ENCODE peak calls at places on chromosomes 13 and 19, in nine cellular contexts. One of them, this sample, is unnamed.

GRCh38 chr13:48533207-48533499 is 273 bp upstream of the RCBTB2 start:
- DNase-seq in activated naive CD8-positive, alpha-beta T cell treated with anti-CD3 and anti-CD28 coated beads for 36 hours: no peak
- DNase-seq in mucosa of gallbladder: no peak
- DNase-seq in activated T-cell treated with anti-CD3 and anti-CD28 coated beads, Interleukin-2, amount 50 U/mL, for 72 hours: no peak
- DNase-seq in GDM1: no peak
- DNase-seq in small intestine: no peak
- DNase-seq in amniotic stem cell: no peak
- DNase-seq in H7: no peak
- DNase-seq in esophagus squamous epithelium: no peak
- DNase-seq in this sample: no peak

GRCh38 chr13:59744747-59745394 is 418.9 kb downstream of the DIAPH3 start:
- DNase-seq in small intestine: no peak
- DNase-seq in mucosa of gallbladder: no peak
- DNase-seq in GDM1: no peak
- DNase-seq in activated naive CD8-positive, alpha-beta T cell treated with anti-CD3 and anti-CD28 coated beads for 36 hours: no peak
- DNase-seq in esophagus squamous epithelium: no peak
- DNase-seq in H7: no peak
- DNase-seq in amniotic stem cell: no peak
- DNase-seq in activated T-cell treated with anti-CD3 and anti-CD28 coated beads, Interleukin-2, amount 50 U/mL, for 72 hours: no peak
- DNase-seq in this sample: no peak

GRCh38 chr13:23558675-23559536 is 11.3 kb upstream of the TNFRSF19 start:
- DNase-seq in H7: no peak
- DNase-seq in mucosa of gallbladder: peak
- DNase-seq in activated naive CD8-positive, alpha-beta T cell treated with anti-CD3 and anti-CD28 coated beads for 36 hours: no peak
- DNase-seq in esophagus squamous epithelium: no peak
- DNase-seq in small intestine: no peak
- DNase-seq in GDM1: peak
- DNase-seq in activated T-cell treated with anti-CD3 and anti-CD28 coated beads, Interleukin-2, amount 50 U/mL, for 72 hours: peak
- DNase-seq in amniotic stem cell: peak
- DNase-seq in this sample: peak

GRCh38 chr13:113291997-113292862 is 4.8 kb upstream of the LAMP1 start:
- DNase-seq in small intestine: no peak
- DNase-seq in mucosa of gallbladder: no peak
- DNase-seq in H7: peak
- DNase-seq in amniotic stem cell: no peak
- DNase-seq in activated T-cell treated with anti-CD3 and anti-CD28 coated beads, Interleukin-2, amount 50 U/mL, for 72 hours: peak
- DNase-seq in activated naive CD8-positive, alpha-beta T cell treated with anti-CD3 and anti-CD28 coated beads for 36 hours: peak
- DNase-seq in esophagus squamous epithelium: no peak
- DNase-seq in GDM1: peak
- DNase-seq in this sample: peak

GRCh38 chr13:41973247-41973741 is 12.4 kb upstream of the VWA8 start:
- DNase-seq in mucosa of gallbladder: no peak
- DNase-seq in small intestine: no peak
- DNase-seq in amniotic stem cell: no peak
- DNase-seq in H7: peak
- DNase-seq in esophagus squamous epithelium: no peak
- DNase-seq in GDM1: no peak
- DNase-seq in activated T-cell treated with anti-CD3 and anti-CD28 coated beads, Interleukin-2, amount 50 U/mL, for 72 hours: no peak
- DNase-seq in activated naive CD8-positive, alpha-beta T cell treated with anti-CD3 and anti-CD28 coated beads for 36 hours: no peak
- DNase-seq in this sample: no peak

GRCh38 chr13:33228645-33229445 is 56.7 kb downstream of the STARD13 start:
- DNase-seq in GDM1: no peak
- DNase-seq in small intestine: peak
- DNase-seq in mucosa of gallbladder: no peak
- DNase-seq in activated T-cell treated with anti-CD3 and anti-CD28 coated beads, Interleukin-2, amount 50 U/mL, for 72 hours: peak
- DNase-seq in amniotic stem cell: no peak
- DNase-seq in H7: peak
- DNase-seq in activated naive CD8-positive, alpha-beta T cell treated with anti-CD3 and anti-CD28 coated beads for 36 hours: no peak
- DNase-seq in esophagus squamous epithelium: no peak
- DNase-seq in this sample: no peak

GRCh38 chr19:2255112-2255845 is 938 bp downstream of the JSRP1 start:
- DNase-seq in amniotic stem cell: no peak
- DNase-seq in esophagus squamous epithelium: no peak
- DNase-seq in mucosa of gallbladder: no peak
- DNase-seq in GDM1: no peak
- DNase-seq in activated T-cell treated with anti-CD3 and anti-CD28 coated beads, Interleukin-2, amount 50 U/mL, for 72 hours: no peak
- DNase-seq in H7: no peak
- DNase-seq in activated naive CD8-positive, alpha-beta T cell treated with anti-CD3 and anti-CD28 coated beads for 36 hours: no peak
- DNase-seq in small intestine: no peak
- DNase-seq in this sample: peak

GRCh38 chr19:2977001-2977685 is at the start of gene TLE6:
- DNase-seq in GDM1: peak
- DNase-seq in mucosa of gallbladder: peak
- DNase-seq in H7: peak
- DNase-seq in small intestine: peak
- DNase-seq in activated naive CD8-positive, alpha-beta T cell treated with anti-CD3 and anti-CD28 coated beads for 36 hours: peak
- DNase-seq in esophagus squamous epithelium: peak
- DNase-seq in amniotic stem cell: peak
- DNase-seq in activated T-cell treated with anti-CD3 and anti-CD28 coated beads, Interleukin-2, amount 50 U/mL, for 72 hours: peak
- DNase-seq in this sample: peak

GRCh38 chr19:51980116-51980736 is 6.4 kb downstream of the ZNF350 start:
- DNase-seq in amniotic stem cell: no peak
- DNase-seq in activated T-cell treated with anti-CD3 and anti-CD28 coated beads, Interleukin-2, amount 50 U/mL, for 72 hours: no peak
- DNase-seq in mucosa of gallbladder: no peak
- DNase-seq in activated naive CD8-positive, alpha-beta T cell treated with anti-CD3 and anti-CD28 coated beads for 36 hours: no peak
- DNase-seq in esophagus squamous epithelium: no peak
- DNase-seq in GDM1: no peak
- DNase-seq in H7: no peak
- DNase-seq in small intestine: no peak
- DNase-seq in this sample: no peak

GRCh38 chr13:49214917-49215376 is 5.2 kb upstream of the MLNR start:
- DNase-seq in small intestine: peak
- DNase-seq in esophagus squamous epithelium: no peak
- DNase-seq in activated T-cell treated with anti-CD3 and anti-CD28 coated beads, Interleukin-2, amount 50 U/mL, for 72 hours: peak
- DNase-seq in H7: peak
- DNase-seq in amniotic stem cell: no peak
- DNase-seq in activated naive CD8-positive, alpha-beta T cell treated with anti-CD3 and anti-CD28 coated beads for 36 hours: peak
- DNase-seq in GDM1: peak
- DNase-seq in mucosa of gallbladder: no peak
- DNase-seq in this sample: no peak

GRCh38 chr19:50717891-50718254 is 1.7 kb downstream of the SHANK1 start:
- DNase-seq in activated T-cell treated with anti-CD3 and anti-CD28 coated beads, Interleukin-2, amount 50 U/mL, for 72 hours: no peak
- DNase-seq in H7: no peak
- DNase-seq in mucosa of gallbladder: no peak
- DNase-seq in GDM1: no peak
- DNase-seq in amniotic stem cell: no peak
- DNase-seq in small intestine: no peak
- DNase-seq in activated naive CD8-positive, alpha-beta T cell treated with anti-CD3 and anti-CD28 coated beads for 36 hours: no peak
- DNase-seq in esophagus squamous epithelium: no peak
- DNase-seq in this sample: peak

GRCh38 chr13:78660130-78660857 is 1.3 kb upstream of the OBI1 start:
- DNase-seq in GDM1: no peak
- DNase-seq in activated T-cell treated with anti-CD3 and anti-CD28 coated beads, Interleukin-2, amount 50 U/mL, for 72 hours: peak
- DNase-seq in amniotic stem cell: no peak
- DNase-seq in esophagus squamous epithelium: no peak
- DNase-seq in activated naive CD8-positive, alpha-beta T cell treated with anti-CD3 and anti-CD28 coated beads for 36 hours: peak
- DNase-seq in H7: peak
- DNase-seq in small intestine: no peak
- DNase-seq in mucosa of gallbladder: no peak
- DNase-seq in this sample: no peak

GRCh38 chr13:113137656-113138292 is 15.2 kb downstream of the F10 start:
- DNase-seq in mucosa of gallbladder: no peak
- DNase-seq in GDM1: no peak
- DNase-seq in H7: peak
- DNase-seq in amniotic stem cell: no peak
- DNase-seq in small intestine: no peak
- DNase-seq in esophagus squamous epithelium: no peak
- DNase-seq in activated naive CD8-positive, alpha-beta T cell treated with anti-CD3 and anti-CD28 coated beads for 36 hours: no peak
- DNase-seq in activated T-cell treated with anti-CD3 and anti-CD28 coated beads, Interleukin-2, amount 50 U/mL, for 72 hours: no peak
- DNase-seq in this sample: no peak

GRCh38 chr13:98563071-98563470 is 13.8 kb downstream of the STK24 start:
- DNase-seq in activated naive CD8-positive, alpha-beta T cell treated with anti-CD3 and anti-CD28 coated beads for 36 hours: no peak
- DNase-seq in small intestine: no peak
- DNase-seq in GDM1: no peak
- DNase-seq in H7: no peak
- DNase-seq in mucosa of gallbladder: no peak
- DNase-seq in esophagus squamous epithelium: no peak
- DNase-seq in amniotic stem cell: no peak
- DNase-seq in activated T-cell treated with anti-CD3 and anti-CD28 coated beads, Interleukin-2, amount 50 U/mL, for 72 hours: no peak
- DNase-seq in this sample: no peak

GRCh38 chr13:20939662-20940061 is 37.1 kb upstream of the XPO4 start:
- DNase-seq in GDM1: no peak
- DNase-seq in esophagus squamous epithelium: no peak
- DNase-seq in activated T-cell treated with anti-CD3 and anti-CD28 coated beads, Interleukin-2, amount 50 U/mL, for 72 hours: no peak
- DNase-seq in activated naive CD8-positive, alpha-beta T cell treated with anti-CD3 and anti-CD28 coated beads for 36 hours: no peak
- DNase-seq in amniotic stem cell: no peak
- DNase-seq in small intestine: no peak
- DNase-seq in H7: no peak
- DNase-seq in mucosa of gallbladder: no peak
- DNase-seq in this sample: no peak

GRCh38 chr19:58554494-58555368 is at the start of gene CHMP2A:
- DNase-seq in amniotic stem cell: no peak
- DNase-seq in H7: peak
- DNase-seq in GDM1: no peak
- DNase-seq in small intestine: peak
- DNase-seq in mucosa of gallbladder: peak
- DNase-seq in activated naive CD8-positive, alpha-beta T cell treated with anti-CD3 and anti-CD28 coated beads for 36 hours: peak
- DNase-seq in activated T-cell treated with anti-CD3 and anti-CD28 coated beads, Interleukin-2, amount 50 U/mL, for 72 hours: peak
- DNase-seq in esophagus squamous epithelium: no peak
- DNase-seq in this sample: peak

GRCh38 chr19:13986348-13986904 is 19.7 kb downstream of the RFX1 start:
- DNase-seq in mucosa of gallbladder: peak
- DNase-seq in small intestine: peak
- DNase-seq in activated naive CD8-positive, alpha-beta T cell treated with anti-CD3 and anti-CD28 coated beads for 36 hours: peak
- DNase-seq in H7: peak
- DNase-seq in activated T-cell treated with anti-CD3 and anti-CD28 coated beads, Interleukin-2, amount 50 U/mL, for 72 hours: peak
- DNase-seq in GDM1: peak
- DNase-seq in amniotic stem cell: no peak
- DNase-seq in esophagus squamous epithelium: peak
- DNase-seq in this sample: peak

GRCh38 chr19:55382522-55383054 is 1.5 kb downstream of the TMEM238 start:
- DNase-seq in small intestine: no peak
- DNase-seq in activated naive CD8-positive, alpha-beta T cell treated with anti-CD3 and anti-CD28 coated beads for 36 hours: no peak
- DNase-seq in H7: no peak
- DNase-seq in activated T-cell treated with anti-CD3 and anti-CD28 coated beads, Interleukin-2, amount 50 U/mL, for 72 hours: no peak
- DNase-seq in GDM1: no peak
- DNase-seq in mucosa of gallbladder: no peak
- DNase-seq in amniotic stem cell: no peak
- DNase-seq in esophagus squamous epithelium: no peak
- DNase-seq in this sample: no peak

GRCh38 chr13:95404141-95404882 is 103.1 kb upstream of the ABCC4 start:
- DNase-seq in small intestine: peak
- DNase-seq in esophagus squamous epithelium: peak
- DNase-seq in GDM1: peak
- DNase-seq in H7: peak
- DNase-seq in amniotic stem cell: peak
- DNase-seq in activated T-cell treated with anti-CD3 and anti-CD28 coated beads, Interleukin-2, amount 50 U/mL, for 72 hours: peak
- DNase-seq in mucosa of gallbladder: peak
- DNase-seq in activated naive CD8-positive, alpha-beta T cell treated with anti-CD3 and anti-CD28 coated beads for 36 hours: peak
- DNase-seq in this sample: peak

GRCh38 chr19:38712161-38712748 is 32.0 kb downstream of the CAPN12 start:
- DNase-seq in small intestine: no peak
- DNase-seq in amniotic stem cell: no peak
- DNase-seq in GDM1: no peak
- DNase-seq in activated naive CD8-positive, alpha-beta T cell treated with anti-CD3 and anti-CD28 coated beads for 36 hours: no peak
- DNase-seq in esophagus squamous epithelium: no peak
- DNase-seq in activated T-cell treated with anti-CD3 and anti-CD28 coated beads, Interleukin-2, amount 50 U/mL, for 72 hours: no peak
- DNase-seq in mucosa of gallbladder: no peak
- DNase-seq in H7: no peak
- DNase-seq in this sample: peak

This sample was measured in osteoblast.